ENCODE peak calls at places on chromosomes 4 and X, in five cellular contexts. H is SK-N-SH, C is IMR-90, Z is A549, Q is GM12878. L is an unnamed sample.

GRCh38 chrX:50769389-50770063 is 44.5 kb downstream of the SHROOM4 start:
- DNase-seq in C (no peak), Q (no peak), Z (no peak), H (no peak), L (no peak)

GRCh38 chr4:95095352-95095974 is 337.7 kb downstream of the BMPR1B start:
- DNase-seq in Q (no peak), Z (no peak), H (peak; percentile 30), C (peak; percentile 59), L (no peak)

GRCh38 chr4:8148159-8148558 is 10.5 kb downstream of the ABLIM2 start:
- DNase-seq in H (no peak), Z (no peak), C (no peak), Q (no peak), L (no peak)

GRCh38 chrX:67536564-67536963 is 7.3 kb upstream of the AR start:
- DNase-seq in Q (no peak), H (no peak), Z (no peak), C (no peak), L (no peak)

GRCh38 chr4:41652971-41653370 is 95.6 kb downstream of the PHOX2B start:
- DNase-seq in C (no peak), Z (no peak), Q (no peak), H (no peak), L (no peak)

GRCh38 chr4:169345207-169345788 is 74.5 kb upstream of the SH3RF1 start:
- DNase-seq in H (peak; percentile 10), Q (no peak), C (peak; percentile 86), Z (peak; percentile 5), L (no peak)

GRCh38 chr4:84913176-84913575 is 53.3 kb downstream of the WDFY3 start:
- DNase-seq in Q (no peak), Z (no peak), C (no peak), H (no peak), L (no peak)

GRCh38 chr4:116400480-116400879 is 684.9 kb downstream of the TRAM1L1 start:
- DNase-seq in Z (no peak), Q (no peak), H (no peak), C (no peak), L (no peak)

GRCh38 chr4:96766359-96766758 is 926.5 kb downstream of the PDHA2 start:
- DNase-seq in H (no peak), C (no peak), Z (no peak), Q (no peak), L (no peak)

GRCh38 chrX:40908857-40909475 is 173.6 kb upstream of the MED14 start:
- DNase-seq in Q (no peak), Z (peak; percentile 30), C (peak; percentile 73), H (no peak), L (no peak)

GRCh38 chrX:130805906-130806305 is 97.1 kb downstream of the ENOX2 start:
- DNase-seq in C (no peak), H (no peak), Q (no peak), Z (no peak), L (no peak)

GRCh38 chr4:15765306-15765705 is 12.8 kb upstream of the CD38 start:
- DNase-seq in Q (no peak), C (no peak), H (no peak), Z (no peak), L (no peak)

GRCh38 chr4:136831553-136831952 is 700.7 kb downstream of the PCDH18 start:
- DNase-seq in Z (no peak), Q (no peak), H (no peak), C (no peak), L (no peak)

GRCh38 chr4:38324861-38325451 is 339.0 kb upstream of the KLF3 start:
- DNase-seq in Z (no peak), C (no peak), Q (no peak), H (no peak), L (no peak)

GRCh38 chr4:98662055-98662453 is 3.6 kb upstream of the TSPAN5 start:
- DNase-seq in C (no peak), Z (no peak), Q (no peak), H (no peak), L (no peak)

GRCh38 chr4:129220254-129220653 is 124.3 kb downstream of the C4orf33 start:
- DNase-seq in H (no peak), C (no peak), Z (no peak), Q (no peak), L (no peak)

GRCh38 chr4:129218897-129219296 is 122.9 kb downstream of the C4orf33 start:
- DNase-seq in Q (no peak), H (no peak), Z (no peak), C (peak; percentile 1), L (no peak)

GRCh38 chr4:129223955-129224354 is 128.0 kb downstream of the C4orf33 start:
- DNase-seq in H (peak; percentile 15), C (no peak), Z (no peak), Q (no peak), L (no peak)

GRCh38 chr4:129213692-129214091 is 117.7 kb downstream of the C4orf33 start:
- DNase-seq in Z (no peak), C (no peak), H (no peak), Q (no peak), L (no peak)

DNA sequence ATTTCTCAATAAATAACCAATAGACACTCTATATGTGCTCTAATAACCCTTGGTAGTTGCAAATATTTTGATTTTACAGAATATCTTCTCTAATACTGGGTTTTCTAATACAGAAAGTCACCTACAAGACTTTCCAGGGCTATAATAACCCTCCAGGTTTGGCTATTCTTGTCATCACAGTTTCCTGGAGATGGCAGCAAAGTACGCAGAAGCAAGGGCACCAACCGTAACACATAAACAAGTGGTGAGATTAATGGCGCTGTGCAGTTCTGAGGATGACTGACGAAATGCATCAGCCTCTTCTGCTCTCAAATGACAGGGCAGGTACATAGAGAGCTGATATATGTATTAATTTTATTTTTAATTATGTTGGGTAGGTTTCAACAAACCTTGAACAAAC is 122.4 kb downstream of the C4orf33 start:
- DNase-seq in H (no peak), Z (no peak), C (no peak), Q (no peak), L (no peak)
- TF ChIP-seq RCOR1 in H (no peak), Z (no peak), C (no peak), Q (no peak), L (no peak)

DNA sequence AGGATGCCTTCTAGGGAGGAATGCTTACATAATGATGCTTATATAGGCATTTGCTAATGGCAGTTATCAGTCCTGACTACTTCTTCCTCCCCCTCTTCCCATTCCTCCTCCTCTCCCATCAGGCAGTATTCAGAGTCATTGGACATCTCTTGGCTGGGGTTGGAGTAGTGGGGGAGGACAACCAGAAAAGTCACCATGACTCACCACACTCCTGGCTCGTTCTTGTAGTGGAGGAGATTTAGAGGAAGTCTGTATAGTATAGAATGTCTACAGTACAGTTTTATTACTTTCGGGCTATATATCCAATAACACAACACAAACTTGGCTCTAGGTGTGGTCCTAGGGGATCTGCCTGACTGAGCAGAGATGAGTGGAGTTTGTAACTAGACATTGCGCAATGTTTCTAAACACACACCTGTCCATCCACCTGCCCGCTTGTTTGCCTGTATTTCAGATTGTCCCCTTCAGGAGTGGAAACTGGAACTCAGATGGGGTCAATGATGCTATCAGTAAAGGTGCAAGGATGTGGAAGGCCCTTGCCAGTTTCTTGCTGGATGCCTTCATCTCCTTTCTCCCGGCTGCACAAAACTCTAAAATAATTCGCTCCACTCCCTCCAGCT is 27.9 kb upstream of the KIAA1210 start:
- DNase-seq in C (peak; percentile 40), Q (no peak), H (no peak), Z (peak; percentile 18), L (peak; percentile 32)
- TF ChIP-seq RCOR1 in C (no peak), Q (no peak), H (no peak), Z (no peak), L (peak; percentile 27)

GRCh38 chr4:121582296-121582695 is 114.5 kb downstream of the ANXA5 start:
- DNase-seq in H (no peak), Q (no peak), Z (no peak), C (no peak), L (no peak)
- TF ChIP-seq RCOR1 in H (no peak), Q (no peak), Z (no peak), C (no peak), L (no peak)

GRCh38 chrX:118973389-118974087 is 880 bp upstream of the LONRF3 start:
- DNase-seq in Z (no peak), C (no peak), H (peak; percentile 20), Q (no peak), L (no peak)
- TF ChIP-seq RCOR1 in Z (no peak), C (no peak), H (no peak), Q (no peak), L (no peak)

GRCh38 chr4:18882468-18882867 is 860.9 kb upstream of the LCORL start:
- DNase-seq in H (no peak), Z (no peak), Q (no peak), C (peak; percentile 72), L (no peak)
- TF ChIP-seq RCOR1 in H (no peak), Z (no peak), Q (no peak), C (no peak), L (no peak)

DNA sequence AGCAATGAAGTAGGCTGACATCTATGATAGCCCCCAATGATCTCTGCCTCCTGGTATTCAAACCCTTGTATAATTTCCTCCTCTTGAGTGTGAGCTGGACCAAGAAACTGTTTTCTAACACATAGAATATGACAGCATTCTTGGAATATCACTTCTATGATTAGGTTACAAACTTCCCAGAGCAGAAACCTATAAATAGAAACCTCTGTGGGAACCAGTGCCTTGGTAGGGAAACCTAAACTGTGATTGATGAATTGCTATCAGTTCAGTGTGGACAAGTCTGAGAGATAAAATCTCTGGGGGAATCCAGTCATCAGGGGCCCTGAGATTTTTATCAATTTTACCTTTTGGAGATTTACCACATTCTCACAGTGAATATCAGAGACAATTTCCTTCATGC is 756.5 kb upstream of the AGA start:
- DNase-seq in H (no peak), Q (no peak), Z (no peak), C (peak; percentile 60), L (no peak)
- TF ChIP-seq RCOR1 in H (no peak), Q (no peak), Z (no peak), C (no peak), L (no peak)

GRCh38 chrX:133468081-133468480 is 52.8 kb upstream of the GPC4 start:
- DNase-seq in Q (no peak), C (no peak), Z (no peak), H (no peak), L (no peak)
- TF ChIP-seq RCOR1 in Q (no peak), C (no peak), Z (no peak), H (no peak), L (no peak)

GRCh38 chr4:81032174-81032551 is 1.7 kb downstream of the BMP3 start:
- DNase-seq in Z (no peak), Q (no peak), H (no peak), C (no peak), L (no peak)
- TF ChIP-seq RCOR1 in Z (no peak), Q (no peak), H (no peak), C (no peak), L (no peak)

GRCh38 chr4:6873792-6874461 is 35.7 kb upstream of the TBC1D14 start:
- DNase-seq in Q (no peak), H (peak; percentile 63), Z (peak; percentile 30), C (peak; percentile 62), L (peak; percentile 72)
- TF ChIP-seq RCOR1 in Q (no peak), H (no peak), Z (no peak), C (no peak), L (no peak)

L was measured in K562.